ENCODE peak calls at places on chromosomes 7 and 10, in four cellular contexts. Q, W, G and U are unnamed samples.

GRCh38 chr7:35793225-35793579 is 7.7 kb upstream of the SEPTIN7 start:
- DNase-seq in G (peak), Q (no peak), W (no peak), U (no peak)

GRCh38 chr7:155303039-155303593 is 5.4 kb downstream of the INSIG1 start:
- DNase-seq in W (no peak), Q (no peak), G (no peak), U (no peak)

GRCh38 chr10:124243702-124244121 is 150.3 kb upstream of the CHST15 start:
- DNase-seq in Q (no peak), G (no peak), W (no peak), U (no peak)

GRCh38 chr10:75032119-75032518 is 79.3 kb upstream of the SAMD8 start:
- DNase-seq in G (no peak), Q (no peak), W (no peak), U (no peak)

GRCh38 chr10:15069230-15069629 is 19.3 kb downstream of the ACBD7 start:
- DNase-seq in Q (peak), G (no peak), W (no peak), U (no peak)

GRCh38 chr7:122092964-122093797 is 50.9 kb downstream of the AASS start:
- DNase-seq in G (peak), W (peak), Q (peak), U (peak)

GRCh38 chr7:134726581-134726980 is 52.9 kb upstream of the CALD1 start:
- DNase-seq in G (no peak), Q (no peak), W (no peak), U (no peak)

GRCh38 chr7:12620371-12620770 is 49.9 kb downstream of the SCIN start:
- DNase-seq in W (no peak), G (no peak), Q (no peak), U (peak)

GRCh38 chr7:28956608-28957063 is 1.5 kb downstream of the TRIL start:
- DNase-seq in W (peak), Q (no peak), G (no peak), U (no peak)

GRCh38 chr10:88154596-88155250 is 291.3 kb downstream of the PTEN start:
- DNase-seq in G (no peak), W (no peak), Q (no peak), U (peak)

GRCh38 chr7:55545496-55545895 is 26.8 kb downstream of the VOPP1 start:
- DNase-seq in Q (no peak), W (no peak), G (peak), U (peak)

GRCh38 chr7:125061-125471 is 67.3 kb upstream of the FAM20C start:
- DNase-seq in G (no peak), W (no peak), Q (no peak), U (no peak)

GRCh38 chr10:126171555-126171954 is 216.7 kb downstream of the ADAM12 start:
- DNase-seq in W (no peak), G (peak), Q (no peak), U (peak)

GRCh38 chr7:116730097-116731018 is 58.4 kb downstream of the MET start:
- DNase-seq in G (no peak), W (no peak), Q (no peak), U (no peak)

GRCh38 chr7:12623885-12624498 is 53.5 kb downstream of the SCIN start:
- DNase-seq in Q (peak), G (no peak), W (no peak), U (no peak)

GRCh38 chr10:11819027-11819426 is 4.1 kb upstream of the PROSER2 start:
- DNase-seq in W (no peak), Q (no peak), G (no peak), U (no peak)

GRCh38 chr10:129968020-129968861 is 4.2 kb upstream of the EBF3 start:
- DNase-seq in G (no peak), Q (no peak), W (no peak), U (no peak)

GRCh38 chr7:158497627-158498026 is 90.0 kb downstream of the PTPRN2 start:
- DNase-seq in Q (no peak), G (no peak), W (no peak), U (no peak)

GRCh38 chr7:20778063-20778721 is 8.5 kb downstream of the SP8 start:
- DNase-seq in G (no peak), W (no peak), Q (no peak), U (peak)

GRCh38 chr10:97016728-97017473 is 168.9 kb downstream of the SLIT1 start:
- DNase-seq in W (no peak), Q (peak), G (no peak), U (no peak)

GRCh38 chr7:73831656-73832579 is 1.1 kb downstream of the CLDN4 start:
- DNase-seq in G (no peak), Q (no peak), W (no peak), U (no peak)
- H3K4me3 ChIP-seq in G (no peak), Q (no peak), W (peak), U (no peak)

DNA sequence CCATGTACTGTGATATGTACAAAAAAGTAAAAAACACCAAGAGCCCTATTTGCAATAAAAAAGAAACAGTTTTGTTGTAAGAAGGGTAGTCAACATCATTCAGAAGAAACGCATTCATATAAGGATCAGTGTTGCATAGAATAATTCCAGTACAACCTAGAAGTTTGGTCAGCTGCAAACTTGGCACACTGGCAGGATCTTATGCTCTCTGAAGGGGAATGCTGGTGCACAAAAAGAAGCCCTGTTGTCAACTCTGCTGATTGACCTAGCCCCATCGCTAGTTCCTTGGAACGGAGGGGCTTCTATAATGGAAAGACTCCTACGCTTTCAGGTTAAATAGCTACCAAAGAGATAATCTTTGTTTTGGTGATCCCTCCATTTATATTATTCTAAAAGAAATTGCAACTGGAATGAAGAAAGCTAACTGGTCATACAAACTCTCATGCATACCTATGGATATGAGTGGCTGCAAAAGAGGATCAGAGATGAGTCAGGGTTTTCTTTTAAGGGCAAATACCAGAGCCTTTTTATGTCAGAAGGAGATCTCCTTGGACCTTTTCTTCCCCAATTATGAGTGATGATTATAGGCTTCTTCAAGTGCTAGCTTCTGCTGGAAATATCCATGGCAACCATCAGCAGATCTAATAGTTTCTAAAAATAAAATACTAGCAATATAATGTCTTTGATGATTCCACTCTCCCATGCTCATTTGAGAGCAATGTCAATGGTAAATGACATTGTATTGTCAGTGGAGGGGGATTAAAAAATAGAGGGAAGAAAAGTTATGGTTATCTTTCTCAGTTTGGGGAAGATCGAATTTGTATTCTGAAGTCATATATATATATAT is 312.4 kb upstream of the CACNA2D1 start:
- DNase-seq in W (no peak), G (peak), Q (no peak), U (peak)
- TF ChIP-seq CTCF in W (no peak), G (no peak), Q (no peak), U (no peak)

GRCh38 chr10:62025134-62025794 is 123.8 kb downstream of the ARID5B start:
- DNase-seq in Q (no peak), G (no peak), W (no peak), U (no peak)

GRCh38 chr10:62024026-62024701 is 122.7 kb downstream of the ARID5B start:
- DNase-seq in G (no peak), Q (no peak), W (no peak), U (no peak)

GRCh38 chr10:62023289-62023688 is 121.8 kb downstream of the ARID5B start:
- DNase-seq in G (no peak), W (no peak), Q (no peak), U (no peak)

GRCh38 chr10:62027841-62028501 is 126.5 kb downstream of the ARID5B start:
- DNase-seq in W (no peak), G (no peak), Q (no peak), U (peak)

GRCh38 chr10:62025901-62026879 is 124.7 kb downstream of the ARID5B start:
- DNase-seq in W (no peak), G (no peak), Q (peak), U (peak)
- H3K4me3 ChIP-seq in W (no peak), G (no peak), Q (no peak), U (no peak)

GRCh38 chr7:46776790-46777189 is 805.1 kb downstream of the TNS3 start:
- DNase-seq in W (no peak), G (no peak), Q (peak), U (no peak)
- TF ChIP-seq CTCF in W (no peak), G (peak), Q (peak), U (peak)

DNA sequence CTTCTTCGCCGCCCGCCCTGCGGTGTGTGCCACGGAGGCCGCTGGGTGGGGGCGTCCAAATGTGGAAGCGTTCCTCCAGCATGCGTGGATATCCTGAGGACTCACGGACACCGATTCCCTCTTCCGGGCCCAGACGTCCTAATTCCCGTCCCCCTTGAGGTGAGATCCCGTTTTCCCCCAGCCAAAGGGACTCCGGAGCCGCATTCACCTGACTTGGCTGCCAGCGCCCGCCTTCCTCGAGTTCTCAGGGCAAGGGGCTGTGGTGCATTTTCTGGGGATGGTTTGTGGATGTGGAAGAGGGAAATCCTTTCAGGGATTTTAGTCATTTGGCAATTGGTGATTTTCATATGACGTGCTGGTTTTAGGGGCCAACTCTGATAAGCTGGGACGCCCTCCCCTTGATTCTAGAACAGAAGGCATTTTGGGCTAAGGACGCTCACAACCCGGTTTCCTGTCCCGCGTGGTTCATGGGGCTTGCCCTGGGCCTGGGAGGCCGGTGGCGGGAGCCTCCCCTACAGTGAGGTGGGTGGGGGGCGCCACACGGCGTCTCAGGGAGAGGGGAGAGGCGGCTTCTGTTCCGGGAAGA is 165.4 kb downstream of the ACTR3B start:
- DNase-seq in W (no peak), G (no peak), Q (no peak), U (no peak)
- H3K4me3 ChIP-seq in W (peak), G (no peak), Q (no peak), U (no peak)

DNA sequence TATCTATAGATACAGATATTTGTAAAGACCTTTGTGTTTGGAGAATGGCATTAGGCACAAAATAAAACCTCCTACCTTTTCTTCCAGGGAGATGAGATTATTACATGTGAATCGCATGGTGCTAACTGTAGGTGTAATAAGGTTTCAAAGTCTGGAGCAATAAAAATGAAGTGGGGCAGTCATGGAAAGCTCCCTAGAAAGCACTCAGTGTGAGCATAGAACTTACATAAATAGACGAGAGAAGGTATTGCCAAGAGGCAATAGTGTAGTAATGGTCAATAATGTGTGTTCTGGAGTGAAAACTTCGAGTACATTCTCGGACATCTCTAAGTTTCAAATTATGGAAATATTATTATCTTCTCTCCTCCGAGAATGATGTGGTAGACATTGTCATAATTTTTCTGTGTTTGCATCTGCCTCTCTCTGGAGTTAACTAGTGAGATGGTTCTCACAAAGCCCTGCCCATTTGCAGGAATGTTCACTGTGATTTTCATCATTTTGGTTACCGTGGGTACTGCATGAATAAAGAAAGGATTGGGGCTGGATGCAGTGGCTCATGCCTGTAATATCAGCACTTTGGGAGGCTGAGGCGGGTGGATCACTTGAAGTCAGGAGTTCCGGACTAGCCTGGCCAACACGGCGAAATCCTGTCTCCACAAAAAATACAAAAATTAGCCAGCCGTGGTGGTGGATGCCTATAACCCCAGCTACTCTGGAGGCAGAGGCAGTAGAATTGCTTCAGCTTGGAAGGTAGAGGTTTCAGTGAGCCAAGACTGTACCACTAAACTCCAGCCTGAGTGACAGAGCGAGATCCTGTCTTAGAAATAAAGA is 10.6 kb downstream of the VIM start:
- DNase-seq in W (no peak), G (peak), Q (no peak), U (peak)
- TF ChIP-seq CTCF in W (no peak), G (no peak), Q (no peak), U (no peak)

DNA sequence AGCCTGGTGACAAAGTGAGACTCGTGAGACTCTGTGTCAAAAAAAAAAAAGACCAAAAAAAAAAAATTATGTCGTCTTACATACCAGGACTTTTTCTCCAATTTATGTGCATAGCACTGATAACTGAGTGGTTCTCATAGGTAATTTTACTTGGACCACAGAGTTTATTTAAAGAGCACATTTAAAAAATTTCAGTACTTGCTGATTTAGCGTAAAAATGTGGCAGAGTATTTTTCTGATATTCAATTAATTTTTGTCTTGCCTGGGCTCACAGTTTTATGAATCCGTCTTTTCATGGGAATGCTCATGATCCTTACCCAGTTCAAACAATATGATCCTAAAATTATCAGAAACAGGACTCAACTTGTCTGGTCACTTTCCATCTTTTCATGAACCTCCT is 151.0 kb upstream of the ZNF92 start:
- DNase-seq in Q (no peak), G (no peak), W (no peak), U (no peak)
- H3K4me3 ChIP-seq in Q (no peak), G (no peak), W (no peak), U (no peak)

GRCh38 chr10:42864575-42864974 is 82.0 kb downstream of the BMS1 start:
- DNase-seq in G (peak), Q (no peak), W (no peak), U (peak)
- TF ChIP-seq CTCF in G (peak), Q (no peak), W (no peak), U (peak)